ENCODE peak calls at places on chromosomes 2 and 18, in five cellular contexts. D, K, S, N and Q are unnamed samples. For H3K36me3 and H3K27me3, the result is how much of the 10 kb centered on the place peaks cover.

GRCh38 chr18:53033128-53033527 is 693.1 kb downstream of the DCC start:
- DNase-seq in K (no peak), D (no peak), S (no peak), N (no peak), Q (no peak)

GRCh38 chr2:238573065-238573778 is 146.5 kb downstream of the ASB1 start:
- DNase-seq in S (no peak), N (peak), K (no peak), D (no peak), Q (no peak)

GRCh38 chr18:43393174-43393573 is 115.9 kb upstream of the SYT4 start:
- DNase-seq in K (no peak), S (no peak), D (no peak), N (no peak), Q (no peak)

GRCh38 chr2:235135990-235136561 is 184.3 kb downstream of the SH3BP4 start:
- DNase-seq in D (peak), K (peak), N (peak), S (peak), Q (peak)

GRCh38 chr2:172096661-172097547 is 5.8 kb downstream of the DLX2 start:
- DNase-seq in N (no peak), D (no peak), K (no peak), S (peak), Q (no peak)

GRCh38 chr2:138373993-138374408 is 127.6 kb upstream of the SPOPL start:
- DNase-seq in N (peak), D (peak), S (no peak), K (no peak), Q (no peak)

GRCh38 chr18:59911600-59911999 is 11.8 kb downstream of the PMAIP1 start:
- DNase-seq in D (no peak), N (no peak), S (no peak), K (no peak), Q (no peak)

GRCh38 chr2:171652411-171652775 is 34.9 kb upstream of the DYNC1I2 start:
- DNase-seq in S (no peak), K (no peak), N (no peak), D (peak), Q (no peak)

GRCh38 chr2:108423067-108423466 is 25.9 kb upstream of the GCC2 start:
- DNase-seq in D (no peak), N (no peak), S (no peak), K (no peak), Q (no peak)

GRCh38 chr18:2402084-2402483 is 169.2 kb downstream of the METTL4 start:
- DNase-seq in S (no peak), D (peak), N (no peak), K (no peak), Q (no peak)

GRCh38 chr2:231243883-231244282 is 45.5 kb downstream of the ARMC9 start:
- DNase-seq in D (no peak), K (no peak), S (no peak), N (no peak), Q (no peak)

GRCh38 chr2:128619471-128620325 is 301.0 kb upstream of the HS6ST1 start:
- DNase-seq in N (no peak), S (peak), D (no peak), K (no peak), Q (no peak)

GRCh38 chr2:31337860-31338259 is 76.7 kb downstream of the XDH start:
- DNase-seq in N (no peak), S (no peak), K (no peak), D (peak), Q (no peak)

GRCh38 chr2:129780316-129781282 is 198.9 kb upstream of the RAB6C start:
- DNase-seq in S (no peak), N (no peak), D (no peak), K (no peak), Q (no peak)

GRCh38 chr2:108586631-108587030 is 52.4 kb downstream of the LIMS1 start:
- DNase-seq in D (no peak), N (no peak), K (no peak), S (no peak), Q (no peak)

GRCh38 chr2:187188783-187189631 is 259.0 kb downstream of the CALCRL start:
- DNase-seq in S (no peak), K (no peak), N (no peak), D (no peak), Q (no peak)

GRCh38 chr2:96538487-96539214 is 2.1 kb downstream of the ARID5A start:
- DNase-seq in N (peak), S (peak), K (peak), D (peak), Q (peak)

GRCh38 chr2:101356486-101356885 is 30.8 kb downstream of the CREG2 start:
- DNase-seq in D (no peak), K (no peak), N (no peak), S (no peak), Q (no peak)

GRCh38 chr2:61288070-61288841 is 126.3 kb downstream of the C2orf74 start:
- DNase-seq in N (no peak), K (no peak), S (no peak), D (no peak), Q (no peak)

GRCh38 chr2:219178377-219179175 is 501 bp downstream of the RETREG2 start:
- DNase-seq in D (peak), N (peak), S (peak), K (peak), Q (peak)

GRCh38 chr2:235917506-235917905 is 250.7 kb downstream of the GBX2 start:
- DNase-seq in D (no peak), S (no peak), N (no peak), K (no peak), Q (no peak)

GRCh38 chr2:219997341-219997851 is 370.0 kb downstream of the SLC4A3 start:
- DNase-seq in S (peak), K (no peak), D (peak), N (peak), Q (no peak)

GRCh38 chr2:220789961-220790360 is 782.1 kb downstream of the EPHA4 start:
- DNase-seq in K (no peak), D (no peak), S (no peak), N (no peak), Q (no peak)

GRCh38 chr2:241541564-241542277 is 16.8 kb upstream of the BOK start:
- DNase-seq in S (no peak), K (no peak), D (no peak), N (no peak), Q (peak)

GRCh38 chr2:121326628-121327027 is 41.6 kb upstream of the TFCP2L1 start:
- DNase-seq in K (no peak), D (no peak), S (no peak), N (no peak), Q (no peak)

GRCh38 chr2:41994177-41994576 is 53.6 kb upstream of the PKDCC start:
- DNase-seq in S (no peak), N (no peak), D (peak), K (no peak), Q (no peak)

GRCh38 chr2:168565512-168565911 is 109.4 kb downstream of the CERS6 start:
- DNase-seq in D (no peak), N (no peak), K (no peak), S (no peak), Q (no peak)

GRCh38 chr2:28463211-28463610 is 32.6 kb upstream of the PLB1 start:
- DNase-seq in K (no peak), D (no peak), S (no peak), N (no peak), Q (no peak)

GRCh38 chr18:54684786-54685185 is 93.7 kb downstream of the DYNAP start:
- DNase-seq in K (no peak), N (peak), S (no peak), D (peak), Q (no peak)

DNA sequence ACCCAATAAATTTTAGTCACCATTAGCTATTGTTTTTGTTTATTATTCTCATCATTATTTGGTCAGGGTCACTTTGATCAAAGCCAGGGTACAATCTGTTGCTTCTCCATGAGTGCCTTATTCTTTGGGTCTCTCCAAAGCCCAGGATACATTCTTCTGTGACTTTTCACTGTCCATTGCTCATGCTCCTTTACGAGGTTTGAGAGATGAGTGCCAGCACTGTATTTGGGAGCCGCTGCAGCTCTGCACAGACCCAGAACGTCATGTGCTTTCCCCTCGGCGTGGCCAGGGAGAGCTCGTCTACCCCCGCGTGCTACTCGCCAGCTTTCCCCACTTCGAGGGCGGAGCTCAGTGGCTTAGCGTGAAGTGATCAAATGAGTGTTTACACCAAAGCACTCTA is 123.7 kb downstream of the COL6A3 start:
- DNase-seq in D (no peak), N (peak), S (peak), K (peak), Q (peak)
- H3K27ac ChIP-seq in D (peak), N (no peak), S (peak), K (peak), Q (peak)

DNA sequence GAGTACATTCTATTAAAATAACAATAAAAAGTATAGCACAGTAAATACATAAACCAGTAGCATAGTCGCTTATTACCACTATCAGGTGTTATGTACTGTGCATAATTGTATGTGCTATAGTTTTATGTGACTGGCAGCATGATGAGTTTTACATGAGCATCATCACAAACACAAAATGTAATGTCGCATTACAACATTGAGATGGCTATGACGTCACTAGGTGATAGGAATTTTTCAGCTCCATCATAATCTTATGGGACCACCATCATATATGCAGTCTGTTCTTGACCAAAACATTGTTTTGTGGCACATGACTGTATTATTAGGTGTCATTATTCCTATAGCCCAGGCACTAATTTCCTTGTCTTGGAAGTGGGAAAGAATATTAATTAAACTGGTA is 48.6 kb downstream of the ZDBF2 start:
- DNase-seq in D (no peak), K (no peak), N (no peak), S (no peak), Q (no peak)
- H3K36me3 ChIP-seq in D (under half), K (under half), N (under half), S (under half), Q (under half)

GRCh38 chr18:46755315-46756171 is 1.3 kb downstream of the ST8SIA5 start:
- DNase-seq in S (no peak), K (no peak), N (no peak), D (no peak), Q (no peak)
- H3K27me3 ChIP-seq in S (under half), K (half or more), N (under half), D (under half), Q (under half)

GRCh38 chr18:79677840-79678239 is 1.8 kb upstream of the CTDP1 start:
- DNase-seq in N (no peak), S (no peak), D (no peak), K (no peak), Q (no peak)
- H3K27ac ChIP-seq in N (peak), S (no peak), D (no peak), K (no peak), Q (peak)

DNA sequence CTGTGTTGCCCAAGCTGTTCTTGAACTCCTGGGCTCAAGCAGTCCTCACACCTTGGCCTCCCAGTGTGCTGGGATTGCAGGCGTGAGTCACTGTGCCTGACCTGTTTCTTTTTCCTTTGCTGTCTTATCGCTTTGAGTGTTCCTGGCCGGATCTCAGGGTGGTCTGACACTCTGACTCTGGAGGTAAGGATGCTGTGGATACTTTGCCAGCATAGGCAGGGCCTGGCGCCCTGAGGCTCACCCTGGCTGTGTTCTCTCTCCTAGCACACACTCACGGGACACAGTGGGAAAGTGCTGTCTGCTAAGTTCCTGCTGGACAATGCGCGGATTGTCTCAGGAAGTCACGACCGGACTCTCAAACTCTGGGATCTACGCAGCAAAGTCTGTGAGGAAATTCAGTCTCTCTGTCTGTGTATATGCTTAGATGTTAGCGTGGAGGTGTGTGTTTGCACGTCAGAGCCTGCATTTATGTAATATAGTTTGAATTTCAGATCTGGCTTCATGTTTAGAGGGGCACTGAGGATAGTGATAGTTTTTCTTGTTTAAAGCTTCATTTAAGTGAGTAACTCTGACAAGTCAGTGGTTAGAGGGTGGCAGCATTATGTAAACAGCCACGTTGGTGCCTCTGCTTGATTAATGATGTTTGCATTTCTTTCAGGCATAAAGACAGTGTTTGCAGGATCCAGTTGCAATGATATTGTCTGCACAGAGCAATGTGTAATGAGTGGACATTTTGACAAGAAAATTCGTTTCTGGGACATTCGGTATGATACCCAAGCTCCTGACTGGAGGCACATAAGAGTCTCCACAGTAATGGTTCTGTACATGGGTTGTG is 17.8 kb upstream of the SAG start:
- DNase-seq in D (no peak), K (no peak), N (no peak), S (no peak), Q (no peak)
- H3K36me3 ChIP-seq in D (half or more), K (half or more), N (half or more), S (under half), Q (under half)

GRCh38 chr2:45640575-45640974 is 10.9 kb upstream of the PRKCE start:
- DNase-seq in S (no peak), K (no peak), N (no peak), D (no peak), Q (no peak)
- H3K27me3 ChIP-seq in S (under half), K (under half), N (under half), D (under half), Q (under half)

GRCh38 chr2:69088471-69088870 is 75.5 kb downstream of the ANTXR1 start:
- DNase-seq in N (no peak), D (no peak), K (no peak), S (no peak), Q (no peak)
- H3K27ac ChIP-seq in N (no peak), D (no peak), K (peak), S (peak), Q (no peak)

GRCh38 chr18:25061345-25061744 is 290.6 kb downstream of the ZNF521 start:
- DNase-seq in K (no peak), S (no peak), N (no peak), D (no peak), Q (no peak)
- H3K36me3 ChIP-seq in K (under half), S (under half), N (under half), D (under half), Q (under half)

GRCh38 chr2:26607698-26608097 is 33.5 kb downstream of the CIB4 start:
- DNase-seq in S (no peak), D (no peak), K (no peak), N (no peak), Q (no peak)

GRCh38 chr2:26602575-26602974 is 38.6 kb downstream of the CIB4 start:
- DNase-seq in S (no peak), N (no peak), D (no peak), K (no peak), Q (no peak)

GRCh38 chr2:26605969-26606846 is 35.0 kb downstream of the CIB4 start:
- DNase-seq in S (no peak), K (no peak), N (no peak), D (no peak), Q (peak)

GRCh38 chr2:26606847-26607190 is 34.3 kb downstream of the CIB4 start:
- DNase-seq in S (no peak), D (no peak), N (peak), K (no peak), Q (no peak)

DNA sequence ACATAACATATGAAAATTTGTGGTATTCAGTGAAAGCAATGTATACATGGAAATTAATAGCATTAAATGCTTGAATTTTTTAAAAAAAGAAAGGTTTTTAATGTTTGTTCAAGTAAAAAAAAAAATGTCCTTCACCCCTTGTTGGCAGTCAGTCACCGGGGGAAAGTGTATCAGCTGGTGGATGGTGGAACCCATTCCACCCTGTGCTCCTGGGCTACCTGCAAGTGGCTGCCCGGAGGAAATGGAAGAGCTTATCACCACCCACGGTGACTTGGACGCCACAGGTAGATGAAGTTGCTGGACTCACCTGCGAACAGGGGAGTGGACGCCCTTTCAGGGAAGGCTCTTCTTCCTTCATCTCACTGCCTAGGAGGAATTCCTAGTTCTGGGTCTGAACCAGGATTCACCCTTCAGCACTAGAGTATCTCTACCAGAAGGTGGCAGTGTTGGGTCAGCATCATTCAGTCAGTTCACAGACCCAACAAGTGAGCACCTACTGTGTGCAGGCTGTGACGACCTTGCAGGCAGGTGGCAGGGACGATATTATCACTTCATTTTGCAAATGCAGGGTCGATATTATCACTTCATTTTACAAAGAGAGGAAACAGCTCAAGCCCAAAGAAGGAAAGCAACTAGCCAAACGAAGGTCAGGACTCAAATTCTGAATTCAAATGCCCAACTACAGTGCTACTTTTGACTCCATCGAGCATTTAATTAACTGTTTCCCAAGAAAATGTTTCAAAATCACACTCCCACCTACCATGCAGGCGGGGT is 35.8 kb downstream of the CIB4 start:
- DNase-seq in K (no peak), N (peak), D (peak), S (no peak), Q (no peak)
- H3K27me3 ChIP-seq in K (under half), N (under half), D (under half), S (under half), Q (under half)